ENCODE peak calls at places on chromosomes 7 and 10, in seven cellular contexts. U is AG08396, Y is Daoy, A is A549, K is H1, S is SK-N-SH, T is transverse colon. H is an unnamed sample.

GRCh38 chr10:19003341-19003740 is 45.3 kb upstream of the MALRD1 start:
- DNase-seq in K (no peak), U (no peak), Y (no peak), T (no peak), S (no peak), A (no peak), H (no peak)

GRCh38 chr7:44534501-44534900 is 6.6 kb downstream of the NPC1L1 start:
- DNase-seq in S (peak), A (peak), T (peak), Y (peak), U (peak), K (peak), H (no peak)

GRCh38 chr10:6924166-6924565 is 344.1 kb upstream of the PRKCQ start:
- DNase-seq in U (peak), A (no peak), S (no peak), T (no peak), K (no peak), Y (peak), H (no peak)

GRCh38 chr10:123636598-123637325 is 29.4 kb upstream of the GPR26 start:
- DNase-seq in T (no peak), U (no peak), Y (peak), K (no peak), S (no peak), A (no peak), H (no peak)

GRCh38 chr7:55969391-55969790 is 5.0 kb downstream of the NIPSNAP2 start:
- DNase-seq in K (no peak), A (no peak), T (no peak), S (no peak), U (no peak), Y (no peak), H (no peak)

GRCh38 chr7:2444476-2444875 is 31.7 kb downstream of the GRIFIN start:
- DNase-seq in S (no peak), K (no peak), U (peak), Y (peak), T (no peak), A (no peak), H (no peak)

GRCh38 chr7:127287133-127287532 is 34.4 kb upstream of the GRM8 start:
- DNase-seq in A (no peak), S (no peak), U (no peak), Y (no peak), K (no peak), T (peak), H (no peak)

GRCh38 chr7:28406192-28406591 is 6.1 kb upstream of the CREB5 start:
- DNase-seq in K (peak), S (peak), A (no peak), U (no peak), Y (peak), T (no peak), H (no peak)

GRCh38 chr7:119482209-119482608 is 790.8 kb upstream of the KCND2 start:
- DNase-seq in T (no peak), U (peak), S (peak), A (peak), K (peak), Y (peak), H (no peak)

GRCh38 chr10:94632954-94633353 is 50.6 kb upstream of the CYP2C18 start:
- DNase-seq in U (no peak), T (no peak), A (no peak), Y (no peak), K (no peak), S (no peak), H (no peak)

GRCh38 chr7:156196649-156197048 is 384.4 kb upstream of the SHH start:
- DNase-seq in S (no peak), U (no peak), A (no peak), K (no peak), Y (no peak), T (no peak), H (no peak)

GRCh38 chr10:19930936-19931859 is 115.0 kb downstream of the PLXDC2 start:
- DNase-seq in K (no peak), S (peak), T (peak), Y (peak), U (peak), A (no peak), H (no peak)

GRCh38 chr10:43230101-43230908 is 36.6 kb downstream of the RASGEF1A start:
- DNase-seq in T (peak), A (no peak), Y (no peak), K (peak), S (no peak), U (no peak), H (no peak)

GRCh38 chr10:17981766-17982380 is 30.2 kb downstream of the SLC39A12 start:
- DNase-seq in S (no peak), U (peak), Y (peak), K (no peak), T (no peak), A (no peak), H (no peak)

GRCh38 chr10:69640196-69640980 is 10.3 kb downstream of the FAM241B start:
- DNase-seq in U (no peak), S (no peak), Y (peak), K (no peak), T (no peak), A (no peak), H (no peak)

GRCh38 chr7:74023786-74024185 is 4.2 kb upstream of the ELN start:
- DNase-seq in T (no peak), Y (no peak), K (no peak), S (no peak), A (no peak), U (no peak), H (no peak)

GRCh38 chr7:151660141-151660540 is 140.4 kb upstream of the RHEB start:
- DNase-seq in K (no peak), A (no peak), U (no peak), S (no peak), T (no peak), Y (no peak), H (no peak)

GRCh38 chr10:122089343-122090015 is 100.5 kb downstream of the TACC2 start:
- DNase-seq in A (no peak), Y (no peak), S (no peak), K (no peak), U (no peak), T (no peak), H (no peak)

GRCh38 chr7:69517985-69518731 is 80.1 kb upstream of the AUTS2 start:
- DNase-seq in S (peak), A (no peak), K (peak), T (no peak), U (no peak), Y (no peak), H (no peak)

GRCh38 chr7:150969483-150969874 is 8.6 kb downstream of the KCNH2 start:
- DNase-seq in A (no peak), S (no peak), K (no peak), U (no peak), T (no peak), Y (no peak), H (no peak)

GRCh38 chr10:34580643-34581042 is 234.5 kb downstream of the PARD3 start:
- DNase-seq in K (no peak), S (no peak), Y (peak), A (peak), U (no peak), T (no peak), H (no peak)

GRCh38 chr7:43612599-43613589 is 30.0 kb downstream of the STK17A start:
- DNase-seq in U (peak), T (no peak), S (no peak), A (no peak), K (no peak), Y (no peak), H (no peak)

GRCh38 chr7:44982535-44982923 is 3.7 kb upstream of the MYO1G start:
- DNase-seq in K (no peak), Y (peak), U (no peak), A (no peak), T (no peak), S (no peak), H (no peak)

GRCh38 chr10:96509017-96509641 is 4.6 kb downstream of the TLL2 start:
- DNase-seq in Y (peak), K (no peak), U (peak), A (no peak), S (no peak), T (no peak), H (no peak)

GRCh38 chr7:5532520-5533335 is 109.1 kb upstream of the TNRC18 start:
- DNase-seq in A (no peak), U (no peak), S (peak), T (peak), Y (no peak), K (peak), H (peak)

GRCh38 chr10:110461088-110461487 is 36.6 kb upstream of the DUSP5 start:
- DNase-seq in T (no peak), A (no peak), K (no peak), U (no peak), S (no peak), Y (no peak), H (no peak)

GRCh38 chr10:104045151-104046089 is 40.3 kb downstream of the COL17A1 start:
- DNase-seq in Y (peak), S (peak), T (no peak), U (peak), A (peak), K (peak), H (peak)

GRCh38 chr10:125130886-125131285 is 29.5 kb downstream of the CTBP2 start:
- DNase-seq in A (no peak), U (no peak), S (no peak), K (no peak), T (no peak), Y (no peak), H (no peak)

GRCh38 chr10:75042292-75042974 is 69.0 kb upstream of the SAMD8 start:
- DNase-seq in S (no peak), U (peak), A (no peak), T (no peak), K (no peak), Y (no peak), H (no peak)

GRCh38 chr7:21028186-21028989 is 241.7 kb upstream of the SP8 start:
- DNase-seq in Y (peak), T (peak), K (no peak), S (no peak), U (no peak), A (no peak), H (no peak)

GRCh38 chr10:76285012-76285411 is 853.6 kb downstream of the LRMDA start:
- DNase-seq in A (no peak), U (peak), S (no peak), K (no peak), Y (no peak), T (no peak), H (no peak)

GRCh38 chr10:88428442-88428841 is 154.7 kb downstream of the RNLS start:
- DNase-seq in Y (peak), S (peak), A (peak), K (no peak), U (no peak), T (no peak), H (no peak)

GRCh38 chr7:27247452-27248426 is 5.1 kb downstream of the EVX1 start:
- DNase-seq in T (no peak), Y (no peak), A (no peak), U (no peak), K (no peak), S (peak), H (no peak)

GRCh38 chr10:125982256-125982948 is 86.0 kb downstream of the FANK1 start:
- DNase-seq in K (no peak), S (peak), U (peak), Y (peak), T (peak), A (peak), H (peak)

GRCh38 chr7:24820730-24821044 is 63.4 kb upstream of the GSDME start:
- DNase-seq in Y (no peak), S (no peak), A (peak), U (peak), T (no peak), K (no peak), H (peak)

GRCh38 chr7:80244206-80244956 is 109.8 kb downstream of the GNAI1 start:
- DNase-seq in K (no peak), U (no peak), Y (no peak), T (no peak), A (no peak), S (no peak), H (no peak)

H was measured in lung.